ENCODE peak calls at places on chromosome 3, in five cellular contexts. One of them, this sample, is unnamed.

GRCh38 chr3:149330609-149331008 is 2.8 kb downstream of the TM4SF18 start:
- DNase-seq in GM12892: no peak
- DNase-seq in NCI-H1092 treated with DMSO at 0.1 percent for 48 hours: peak; percentile 88
- DNase-seq in HFFc6: peak; percentile 28
- DNase-seq in ureter: no peak
- DNase-seq in this sample: peak; percentile 72

GRCh38 chr3:106034313-106034712 is 165.5 kb upstream of the CBLB start:
- DNase-seq in ureter: no peak
- DNase-seq in HFFc6: no peak
- DNase-seq in GM12892: no peak
- DNase-seq in NCI-H1092 treated with DMSO at 0.1 percent for 48 hours: no peak
- DNase-seq in this sample: no peak

GRCh38 chr3:112561085-112561692 is 573 bp downstream of the ATG3 start:
- DNase-seq in ureter: peak; percentile 63
- DNase-seq in GM12892: peak; percentile 38
- DNase-seq in HFFc6: peak; percentile 76
- DNase-seq in NCI-H1092 treated with DMSO at 0.1 percent for 48 hours: peak; percentile 70
- DNase-seq in this sample: peak; percentile 71

GRCh38 chr3:55203006-55203405 is 275.1 kb upstream of the LRTM1 start:
- DNase-seq in GM12892: no peak
- DNase-seq in NCI-H1092 treated with DMSO at 0.1 percent for 48 hours: no peak
- DNase-seq in HFFc6: peak; percentile 39
- DNase-seq in ureter: no peak
- DNase-seq in this sample: no peak

GRCh38 chr3:67495751-67496150 is 158.7 kb downstream of the SUCLG2 start:
- DNase-seq in GM12892: no peak
- DNase-seq in ureter: no peak
- DNase-seq in HFFc6: no peak
- DNase-seq in NCI-H1092 treated with DMSO at 0.1 percent for 48 hours: no peak
- DNase-seq in this sample: no peak

GRCh38 chr3:188712257-188712924 is 459.4 kb upstream of the TPRG1 start:
- DNase-seq in ureter: no peak
- DNase-seq in NCI-H1092 treated with DMSO at 0.1 percent for 48 hours: no peak
- DNase-seq in HFFc6: peak; percentile 49
- DNase-seq in GM12892: no peak
- DNase-seq in this sample: no peak

GRCh38 chr3:194344012-194344411 is 7.1 kb downstream of the CPN2 start:
- DNase-seq in NCI-H1092 treated with DMSO at 0.1 percent for 48 hours: peak; percentile 12
- DNase-seq in GM12892: peak; percentile 69
- DNase-seq in HFFc6: peak; percentile 55
- DNase-seq in ureter: peak; percentile 72
- DNase-seq in this sample: peak; percentile 78

GRCh38 chr3:126361211-126361610 is 4.0 kb upstream of the KLF15 start:
- DNase-seq in GM12892: no peak
- DNase-seq in HFFc6: no peak
- DNase-seq in ureter: no peak
- DNase-seq in NCI-H1092 treated with DMSO at 0.1 percent for 48 hours: no peak
- DNase-seq in this sample: no peak

GRCh38 chr3:146325170-146325569 is 74.3 kb upstream of the PLSCR4 start:
- DNase-seq in NCI-H1092 treated with DMSO at 0.1 percent for 48 hours: no peak
- DNase-seq in HFFc6: no peak
- DNase-seq in GM12892: no peak
- DNase-seq in ureter: no peak
- DNase-seq in this sample: no peak

GRCh38 chr3:14329116-14329830 is 73.1 kb upstream of the SLC6A6 start:
- DNase-seq in NCI-H1092 treated with DMSO at 0.1 percent for 48 hours: peak; percentile 56
- DNase-seq in HFFc6: peak; percentile 38
- DNase-seq in GM12892: no peak
- DNase-seq in ureter: no peak
- DNase-seq in this sample: peak; percentile 94

GRCh38 chr3:12423918-12424634 is 60.2 kb upstream of the TSEN2 start:
- DNase-seq in ureter: no peak
- DNase-seq in HFFc6: no peak
- DNase-seq in GM12892: no peak
- DNase-seq in NCI-H1092 treated with DMSO at 0.1 percent for 48 hours: no peak
- DNase-seq in this sample: no peak

GRCh38 chr3:162760789-162761188 is 1264.2 kb downstream of the OTOL1 start:
- DNase-seq in GM12892: no peak
- DNase-seq in ureter: no peak
- DNase-seq in HFFc6: no peak
- DNase-seq in NCI-H1092 treated with DMSO at 0.1 percent for 48 hours: no peak
- DNase-seq in this sample: peak; percentile 32

GRCh38 chr3:99951701-99952100 is 134.0 kb downstream of the CMSS1 start:
- DNase-seq in HFFc6: no peak
- DNase-seq in ureter: no peak
- DNase-seq in NCI-H1092 treated with DMSO at 0.1 percent for 48 hours: no peak
- DNase-seq in GM12892: no peak
- DNase-seq in this sample: no peak

GRCh38 chr3:170499562-170500156 is 81.0 kb downstream of the CLDN11 start:
- DNase-seq in HFFc6: peak; percentile 68
- DNase-seq in NCI-H1092 treated with DMSO at 0.1 percent for 48 hours: peak; percentile 37
- DNase-seq in GM12892: peak; percentile 23
- DNase-seq in ureter: peak; percentile 45
- DNase-seq in this sample: peak; percentile 87

GRCh38 chr3:72679540-72680198 is 168.6 kb downstream of the SHQ1 start:
- DNase-seq in ureter: no peak
- DNase-seq in HFFc6: peak; percentile 10
- DNase-seq in GM12892: no peak
- DNase-seq in NCI-H1092 treated with DMSO at 0.1 percent for 48 hours: peak; percentile 32
- DNase-seq in this sample: peak; percentile 93